ENCODE peak calls at places on chromosomes 12 and 14, in ten cellular contexts. One of them, this sample, is unnamed.

GRCh38 chr12:27244680-27245005 is 557 bp downstream of the STK38L start:
- DNase-seq in AML-193: no peak
- DNase-seq in NCI-H146: peak
- DNase-seq in tibial nerve: no peak
- DNase-seq in AG20443: no peak
- DNase-seq in GM19239: no peak
- DNase-seq in naive thymus-derived CD4-positive, alpha-beta T cell: no peak
- DNase-seq in non-pigmented ciliary epithelial cell: no peak
- DNase-seq in DMS153: no peak
- DNase-seq in hippocampal formation: no peak
- DNase-seq in this sample: no peak

GRCh38 chr14:22892488-22892887 is 9.5 kb downstream of the REM2 start:
- DNase-seq in AML-193: no peak
- DNase-seq in NCI-H146: no peak
- DNase-seq in tibial nerve: no peak
- DNase-seq in AG20443: no peak
- DNase-seq in GM19239: no peak
- DNase-seq in naive thymus-derived CD4-positive, alpha-beta T cell: no peak
- DNase-seq in non-pigmented ciliary epithelial cell: no peak
- DNase-seq in DMS153: no peak
- DNase-seq in hippocampal formation: no peak
- DNase-seq in this sample: no peak

GRCh38 chr14:87199371-87199770 is 793.6 kb downstream of the GALC start:
- DNase-seq in AML-193: no peak
- DNase-seq in NCI-H146: no peak
- DNase-seq in tibial nerve: no peak
- DNase-seq in AG20443: no peak
- DNase-seq in GM19239: no peak
- DNase-seq in naive thymus-derived CD4-positive, alpha-beta T cell: no peak
- DNase-seq in non-pigmented ciliary epithelial cell: no peak
- DNase-seq in DMS153: no peak
- DNase-seq in hippocampal formation: no peak
- DNase-seq in this sample: no peak

GRCh38 chr14:94483729-94484275 is 7.8 kb upstream of the SERPINA9 start:
- DNase-seq in AML-193: no peak
- DNase-seq in NCI-H146: no peak
- DNase-seq in tibial nerve: no peak
- DNase-seq in AG20443: no peak
- DNase-seq in GM19239: no peak
- DNase-seq in naive thymus-derived CD4-positive, alpha-beta T cell: no peak
- DNase-seq in non-pigmented ciliary epithelial cell: peak
- DNase-seq in DMS153: no peak
- DNase-seq in hippocampal formation: no peak
- DNase-seq in this sample: no peak

GRCh38 chr12:122082621-122083356 is 4.2 kb downstream of the MLXIP start:
- DNase-seq in AML-193: no peak
- DNase-seq in NCI-H146: no peak
- DNase-seq in tibial nerve: no peak
- DNase-seq in AG20443: no peak
- DNase-seq in GM19239: no peak
- DNase-seq in naive thymus-derived CD4-positive, alpha-beta T cell: no peak
- DNase-seq in non-pigmented ciliary epithelial cell: no peak
- DNase-seq in DMS153: no peak
- DNase-seq in hippocampal formation: no peak
- DNase-seq in this sample: no peak

GRCh38 chr12:18861287-18861858 is 123.5 kb downstream of the CAPZA3 start:
- DNase-seq in AML-193: peak
- DNase-seq in NCI-H146: peak
- DNase-seq in tibial nerve: no peak
- DNase-seq in AG20443: no peak
- DNase-seq in GM19239: no peak
- DNase-seq in naive thymus-derived CD4-positive, alpha-beta T cell: no peak
- DNase-seq in non-pigmented ciliary epithelial cell: no peak
- DNase-seq in DMS153: peak
- DNase-seq in hippocampal formation: no peak
- DNase-seq in this sample: no peak

GRCh38 chr14:60658909-60659585 is 9.8 kb upstream of the SIX1 start:
- DNase-seq in AML-193: no peak
- DNase-seq in NCI-H146: no peak
- DNase-seq in tibial nerve: no peak
- DNase-seq in AG20443: no peak
- DNase-seq in GM19239: no peak
- DNase-seq in naive thymus-derived CD4-positive, alpha-beta T cell: no peak
- DNase-seq in non-pigmented ciliary epithelial cell: no peak
- DNase-seq in DMS153: peak
- DNase-seq in hippocampal formation: no peak
- DNase-seq in this sample: peak

GRCh38 chr14:32022938-32023466 is 54.1 kb upstream of the ARHGAP5 start:
- DNase-seq in AML-193: no peak
- DNase-seq in NCI-H146: no peak
- DNase-seq in tibial nerve: no peak
- DNase-seq in AG20443: no peak
- DNase-seq in GM19239: no peak
- DNase-seq in naive thymus-derived CD4-positive, alpha-beta T cell: no peak
- DNase-seq in non-pigmented ciliary epithelial cell: no peak
- DNase-seq in DMS153: no peak
- DNase-seq in hippocampal formation: no peak
- DNase-seq in this sample: no peak

GRCh38 chr14:22976620-22977433 is 5.5 kb downstream of the AJUBA start:
- DNase-seq in AML-193: no peak
- DNase-seq in NCI-H146: peak
- DNase-seq in tibial nerve: no peak
- DNase-seq in AG20443: no peak
- DNase-seq in GM19239: no peak
- DNase-seq in naive thymus-derived CD4-positive, alpha-beta T cell: no peak
- DNase-seq in non-pigmented ciliary epithelial cell: no peak
- DNase-seq in DMS153: no peak
- DNase-seq in hippocampal formation: no peak
- DNase-seq in this sample: no peak

GRCh38 chr14:77114609-77115008 is 16.6 kb downstream of the CIPC start:
- DNase-seq in AML-193: no peak
- DNase-seq in NCI-H146: no peak
- DNase-seq in tibial nerve: no peak
- DNase-seq in AG20443: no peak
- DNase-seq in GM19239: no peak
- DNase-seq in naive thymus-derived CD4-positive, alpha-beta T cell: no peak
- DNase-seq in non-pigmented ciliary epithelial cell: no peak
- DNase-seq in DMS153: no peak
- DNase-seq in hippocampal formation: no peak
- DNase-seq in this sample: no peak

GRCh38 chr12:76706099-76706498 is 57.8 kb upstream of the ZDHHC17 start:
- DNase-seq in AML-193: no peak
- DNase-seq in NCI-H146: no peak
- DNase-seq in tibial nerve: no peak
- DNase-seq in AG20443: no peak
- DNase-seq in GM19239: no peak
- DNase-seq in naive thymus-derived CD4-positive, alpha-beta T cell: no peak
- DNase-seq in non-pigmented ciliary epithelial cell: no peak
- DNase-seq in DMS153: no peak
- DNase-seq in hippocampal formation: no peak
- DNase-seq in this sample: no peak

GRCh38 chr12:57889541-57889989 is 43.0 kb upstream of the CTDSP2 start:
- DNase-seq in AML-193: no peak
- DNase-seq in NCI-H146: peak
- DNase-seq in tibial nerve: peak
- DNase-seq in AG20443: peak
- DNase-seq in GM19239: no peak
- DNase-seq in naive thymus-derived CD4-positive, alpha-beta T cell: no peak
- DNase-seq in non-pigmented ciliary epithelial cell: no peak
- DNase-seq in DMS153: peak
- DNase-seq in hippocampal formation: no peak
- DNase-seq in this sample: no peak

GRCh38 chr12:12214635-12215131 is 52.2 kb downstream of the LRP6 start:
- DNase-seq in AML-193: no peak
- DNase-seq in NCI-H146: no peak
- DNase-seq in tibial nerve: no peak
- DNase-seq in AG20443: no peak
- DNase-seq in GM19239: no peak
- DNase-seq in naive thymus-derived CD4-positive, alpha-beta T cell: no peak
- DNase-seq in non-pigmented ciliary epithelial cell: peak
- DNase-seq in DMS153: no peak
- DNase-seq in hippocampal formation: no peak
- DNase-seq in this sample: no peak

GRCh38 chr14:91352101-91352500 is 65.5 kb downstream of the CCDC88C start:
- DNase-seq in AML-193: no peak
- DNase-seq in NCI-H146: no peak
- DNase-seq in tibial nerve: no peak
- DNase-seq in AG20443: peak
- DNase-seq in GM19239: no peak
- DNase-seq in naive thymus-derived CD4-positive, alpha-beta T cell: no peak
- DNase-seq in non-pigmented ciliary epithelial cell: no peak
- DNase-seq in DMS153: no peak
- DNase-seq in hippocampal formation: no peak
- DNase-seq in this sample: no peak

GRCh38 chr12:129614221-129614885 is 289.5 kb downstream of the TMEM132D start:
- DNase-seq in AML-193: no peak
- DNase-seq in NCI-H146: no peak
- DNase-seq in tibial nerve: no peak
- DNase-seq in AG20443: no peak
- DNase-seq in GM19239: no peak
- DNase-seq in naive thymus-derived CD4-positive, alpha-beta T cell: no peak
- DNase-seq in non-pigmented ciliary epithelial cell: no peak
- DNase-seq in DMS153: no peak
- DNase-seq in hippocampal formation: no peak
- DNase-seq in this sample: no peak

GRCh38 chr12:48903982-48904411 is 21.3 kb downstream of the FKBP11 start:
- DNase-seq in AML-193: peak
- DNase-seq in NCI-H146: peak
- DNase-seq in tibial nerve: peak
- DNase-seq in AG20443: peak
- DNase-seq in GM19239: peak
- DNase-seq in naive thymus-derived CD4-positive, alpha-beta T cell: peak
- DNase-seq in non-pigmented ciliary epithelial cell: no peak
- DNase-seq in DMS153: peak
- DNase-seq in hippocampal formation: peak
- DNase-seq in this sample: peak

GRCh38 chr12:68977909-68978610 is 45.1 kb upstream of the CPM start:
- DNase-seq in AML-193: peak
- DNase-seq in NCI-H146: no peak
- DNase-seq in tibial nerve: no peak
- DNase-seq in AG20443: no peak
- DNase-seq in GM19239: no peak
- DNase-seq in naive thymus-derived CD4-positive, alpha-beta T cell: no peak
- DNase-seq in non-pigmented ciliary epithelial cell: no peak
- DNase-seq in DMS153: no peak
- DNase-seq in hippocampal formation: no peak
- DNase-seq in this sample: no peak

GRCh38 chr12:130577348-130577747 is 138.8 kb downstream of the RIMBP2 start:
- DNase-seq in AML-193: no peak
- DNase-seq in NCI-H146: peak
- DNase-seq in tibial nerve: no peak
- DNase-seq in AG20443: no peak
- DNase-seq in GM19239: no peak
- DNase-seq in naive thymus-derived CD4-positive, alpha-beta T cell: no peak
- DNase-seq in non-pigmented ciliary epithelial cell: no peak
- DNase-seq in DMS153: no peak
- DNase-seq in hippocampal formation: no peak
- DNase-seq in this sample: no peak

GRCh38 chr12:32139064-32139421 is 32.4 kb downstream of the BICD1 start:
- DNase-seq in AML-193: no peak
- DNase-seq in NCI-H146: no peak
- DNase-seq in tibial nerve: peak
- DNase-seq in AG20443: peak
- DNase-seq in GM19239: peak
- DNase-seq in naive thymus-derived CD4-positive, alpha-beta T cell: no peak
- DNase-seq in non-pigmented ciliary epithelial cell: no peak
- DNase-seq in DMS153: no peak
- DNase-seq in hippocampal formation: no peak
- DNase-seq in this sample: no peak

GRCh38 chr12:56677680-56678079 is 10.4 kb downstream of the PTGES3 start:
- DNase-seq in AML-193: no peak
- DNase-seq in NCI-H146: no peak
- DNase-seq in tibial nerve: no peak
- DNase-seq in AG20443: no peak
- DNase-seq in GM19239: no peak
- DNase-seq in naive thymus-derived CD4-positive, alpha-beta T cell: no peak
- DNase-seq in non-pigmented ciliary epithelial cell: no peak
- DNase-seq in DMS153: no peak
- DNase-seq in hippocampal formation: no peak
- DNase-seq in this sample: no peak

GRCh38 chr14:95440496-95440895 is 76.0 kb downstream of the SYNE3 start:
- DNase-seq in AML-193: no peak
- DNase-seq in NCI-H146: no peak
- DNase-seq in tibial nerve: no peak
- DNase-seq in AG20443: no peak
- DNase-seq in GM19239: no peak
- DNase-seq in naive thymus-derived CD4-positive, alpha-beta T cell: no peak
- DNase-seq in non-pigmented ciliary epithelial cell: no peak
- DNase-seq in DMS153: no peak
- DNase-seq in hippocampal formation: no peak
- DNase-seq in this sample: no peak

GRCh38 chr12:18267427-18267826 is 6.1 kb downstream of the PIK3C2G start:
- DNase-seq in AML-193: no peak
- DNase-seq in NCI-H146: peak
- DNase-seq in tibial nerve: no peak
- DNase-seq in AG20443: no peak
- DNase-seq in GM19239: no peak
- DNase-seq in naive thymus-derived CD4-positive, alpha-beta T cell: no peak
- DNase-seq in non-pigmented ciliary epithelial cell: no peak
- DNase-seq in DMS153: no peak
- DNase-seq in hippocampal formation: no peak
- DNase-seq in this sample: no peak

GRCh38 chr14:54000341-54000811 is 43.8 kb upstream of the BMP4 start:
- DNase-seq in AML-193: no peak
- DNase-seq in NCI-H146: no peak
- DNase-seq in tibial nerve: no peak
- DNase-seq in AG20443: peak
- DNase-seq in GM19239: no peak
- DNase-seq in naive thymus-derived CD4-positive, alpha-beta T cell: no peak
- DNase-seq in non-pigmented ciliary epithelial cell: no peak
- DNase-seq in DMS153: no peak
- DNase-seq in hippocampal formation: no peak
- DNase-seq in this sample: no peak

GRCh38 chr12:2397356-2398045 is 344.7 kb downstream of the CACNA1C start:
- DNase-seq in AML-193: no peak
- DNase-seq in NCI-H146: no peak
- DNase-seq in tibial nerve: no peak
- DNase-seq in AG20443: no peak
- DNase-seq in GM19239: no peak
- DNase-seq in naive thymus-derived CD4-positive, alpha-beta T cell: no peak
- DNase-seq in non-pigmented ciliary epithelial cell: no peak
- DNase-seq in DMS153: no peak
- DNase-seq in hippocampal formation: no peak
- DNase-seq in this sample: no peak

GRCh38 chr14:28823245-28823644 is 56.7 kb downstream of the FOXG1 start:
- DNase-seq in AML-193: no peak
- DNase-seq in NCI-H146: no peak
- DNase-seq in tibial nerve: no peak
- DNase-seq in AG20443: no peak
- DNase-seq in GM19239: no peak
- DNase-seq in naive thymus-derived CD4-positive, alpha-beta T cell: no peak
- DNase-seq in non-pigmented ciliary epithelial cell: no peak
- DNase-seq in DMS153: no peak
- DNase-seq in hippocampal formation: no peak
- DNase-seq in this sample: no peak